ENCODE peak calls at places on chromosomes 11 and 22, in five cellular contexts. A, O, C, K and T are unnamed samples.

GRCh38 chr11:93236741-93237675 is 39.2 kb upstream of the SLC36A4 start:
- DNase-seq in A (peak; percentile 58), O (peak; percentile 44), C (no peak), K (peak; percentile 37), T (peak; percentile 34)

GRCh38 chr11:33585564-33585963 is 115.1 kb downstream of the C11orf91 start:
- DNase-seq in A (no peak), O (no peak), C (no peak), K (no peak), T (no peak)

GRCh38 chr22:26777402-26777801 is 120.0 kb downstream of the MIAT start:
- DNase-seq in A (peak; percentile 79), O (no peak), C (no peak), K (peak; percentile 61), T (peak; percentile 88)

GRCh38 chr11:96061730-96062524 is 138.0 kb upstream of the MTMR2 start:
- DNase-seq in A (peak; percentile 70), O (peak; percentile 85), C (no peak), K (peak; percentile 47), T (no peak)

GRCh38 chr11:117171648-117172051 is 6.9 kb upstream of the SIDT2 start:
- DNase-seq in A (no peak), O (no peak), C (no peak), K (no peak), T (no peak)

GRCh38 chr11:35477871-35478270 is 47.5 kb downstream of the PAMR1 start:
- DNase-seq in A (no peak), O (no peak), C (no peak), K (no peak), T (no peak)

GRCh38 chr11:12845739-12846358 is 163.3 kb upstream of the RASSF10 start:
- DNase-seq in A (no peak), O (peak; percentile 42), C (no peak), K (no peak), T (peak; percentile 54)

GRCh38 chr11:118715245-118715807 is 35.9 kb upstream of the TREH start:
- DNase-seq in A (no peak), O (no peak), C (no peak), K (no peak), T (no peak)

GRCh38 chr11:65932558-65932919 is 12.7 kb upstream of the TSGA10IP start:
- DNase-seq in A (peak; percentile 27), O (no peak), C (no peak), K (peak; percentile 53), T (peak; percentile 47)

GRCh38 chr22:32794449-32795213 is 6.9 kb upstream of the TIMP3 start:
- DNase-seq in A (no peak), O (no peak), C (no peak), K (no peak), T (no peak)

GRCh38 chr11:35014352-35014751 is 97.9 kb downstream of the PDHX start:
- DNase-seq in A (peak; percentile 95), O (no peak), C (no peak), K (peak; percentile 85), T (peak; percentile 87)

GRCh38 chr22:45094826-45095225 is 68.9 kb upstream of the NUP50 start:
- DNase-seq in A (no peak), O (no peak), C (no peak), K (no peak), T (no peak)

GRCh38 chr11:12076840-12077534 is 33.4 kb upstream of the MICAL2 start:
- DNase-seq in A (no peak), O (no peak), C (no peak), K (no peak), T (no peak)

GRCh38 chr22:27107005-27107404 is 449.6 kb downstream of the MIAT start:
- DNase-seq in A (no peak), O (no peak), C (no peak), K (no peak), T (no peak)

GRCh38 chr22:20092477-20092854 is 12.4 kb downstream of the DGCR8 start:
- DNase-seq in A (no peak), O (no peak), C (no peak), K (no peak), T (no peak)

GRCh38 chr11:120747801-120748484 is 236.4 kb downstream of the GRIK4 start:
- DNase-seq in A (no peak), O (no peak), C (no peak), K (no peak), T (no peak)

GRCh38 chr22:24106385-24107381 is 74.6 kb upstream of the SUSD2 start:
- DNase-seq in A (no peak), O (no peak), C (no peak), K (no peak), T (no peak)

GRCh38 chr11:123939317-123939716 is at the start of gene OR4D5:
- DNase-seq in A (no peak), O (no peak), C (no peak), K (no peak), T (no peak)

GRCh38 chr11:128587415-128587814 is at the start of gene ETS1:
- DNase-seq in A (peak; percentile 57), O (peak; percentile 64), C (no peak), K (no peak), T (no peak)

GRCh38 chr11:121651267-121651625 is 198.5 kb upstream of the SORL1-AS1 start:
- DNase-seq in A (no peak), O (no peak), C (no peak), K (no peak), T (no peak)

GRCh38 chr11:15206791-15207190 is 92.1 kb downstream of the INSC start:
- DNase-seq in A (no peak), O (no peak), C (no peak), K (no peak), T (no peak)

GRCh38 chr11:2520736-2521035 is 75.9 kb downstream of the KCNQ1 start:
- DNase-seq in A (no peak), O (no peak), C (no peak), K (no peak), T (no peak)

GRCh38 chr22:39671936-39672335 is 101.4 kb downstream of the CACNA1I start:
- DNase-seq in A (no peak), O (no peak), C (no peak), K (no peak), T (no peak)

GRCh38 chr11:130390071-130390758 is 38.2 kb downstream of the ADAMTS8 start:
- DNase-seq in A (peak; percentile 60), O (peak; percentile 25), C (no peak), K (peak; percentile 57), T (peak; percentile 75)

GRCh38 chr11:55172734-55173415 is 89.1 kb upstream of the TRIM48 start:
- DNase-seq in A (no peak), O (no peak), C (no peak), K (no peak), T (no peak)

GRCh38 chr11:64869571-64870175 is 8.7 kb downstream of the EHD1 start:
- DNase-seq in A (no peak), O (no peak), C (no peak), K (no peak), T (no peak)

GRCh38 chr11:102313225-102313940 is 3.9 kb upstream of the BIRC3 start:
- DNase-seq in A (peak; percentile 49), O (no peak), C (no peak), K (no peak), T (no peak)

GRCh38 chr22:28435960-28436359 is 243.7 kb downstream of the TTC28 start:
- DNase-seq in A (no peak), O (no peak), C (no peak), K (peak; percentile 5), T (no peak)

GRCh38 chr11:102478660-102479245 is 26.2 kb upstream of the TMEM123 start:
- DNase-seq in A (no peak), O (no peak), C (no peak), K (no peak), T (no peak)

GRCh38 chr11:125102025-125102424 is 9.4 kb downstream of the TMEM218 start:
- DNase-seq in A (no peak), O (no peak), C (no peak), K (no peak), T (no peak)

GRCh38 chr11:64438986-64439771 is 80.2 kb downstream of the RPS6KA4 start:
- DNase-seq in A (no peak), O (no peak), C (no peak), K (no peak), T (no peak)

GRCh38 chr11:134643115-134643514 is 231.1 kb upstream of the B3GAT1 start:
- DNase-seq in A (no peak), O (no peak), C (no peak), K (no peak), T (no peak)

GRCh38 chr11:70727899-70728620 is 329.7 kb downstream of the CTTN start:
- DNase-seq in A (no peak), O (no peak), C (no peak), K (no peak), T (no peak)

GRCh38 chr11:32451808-32452207 is 16.5 kb upstream of the WT1 start:
- DNase-seq in A (peak; percentile 40), O (no peak), C (no peak), K (no peak), T (no peak)

GRCh38 chr22:50414476-50415248 is 60.2 kb downstream of the SBF1 start:
- DNase-seq in A (no peak), O (no peak), C (no peak), K (no peak), T (no peak)